ENCODE peak calls at places on chromosomes 6 and 20, in four cellular contexts. Y is AG04450, D is lower lobe of right lung, G is cardiac fibroblast. U is an unnamed sample.

GRCh38 chr6:169724554-169725269 is 412 bp upstream of the PHF10 start:
- DNase-seq in Y (no peak), G (peak; percentile 47), D (peak; percentile 62), U (no peak)

GRCh38 chr20:57659131-57659788 is 39.0 kb upstream of the ZBP1 start:
- DNase-seq in G (no peak), Y (no peak), D (peak; percentile 36), U (no peak)

GRCh38 chr6:5865492-5866031 is 141.2 kb downstream of the NRN1 start:
- DNase-seq in Y (no peak), G (no peak), D (no peak), U (no peak)

GRCh38 chr20:25042531-25043498 is 15.1 kb downstream of the ACSS1 start:
- DNase-seq in D (peak; percentile 89), Y (no peak), G (no peak), U (no peak)

GRCh38 chr6:49326337-49326736 is 136.7 kb downstream of the MMUT start:
- DNase-seq in G (peak; percentile 88), Y (no peak), D (no peak), U (peak; percentile 70)

GRCh38 chr6:147508871-147509608 is 550 bp downstream of the SAMD5 start:
- DNase-seq in D (no peak), Y (no peak), G (no peak), U (no peak)

GRCh38 chr6:33008944-33009861 is at the start of gene HLA-DOA:
- DNase-seq in Y (no peak), G (peak; percentile 9), D (no peak), U (no peak)

GRCh38 chr6:148887181-148887580 is 140.4 kb downstream of the UST start:
- DNase-seq in G (no peak), D (no peak), Y (no peak), U (no peak)

GRCh38 chr6:159726196-159726917 is 949 bp upstream of the WTAP start:
- DNase-seq in Y (no peak), G (no peak), D (no peak), U (no peak)

GRCh38 chr6:148954934-148955915 is 208.4 kb downstream of the UST start:
- DNase-seq in G (peak; percentile 57), Y (no peak), D (no peak), U (no peak)

GRCh38 chr6:43970068-43970912 is 157.0 kb downstream of the MRPL14 start:
- DNase-seq in D (no peak), Y (no peak), G (no peak), U (no peak)

GRCh38 chr6:42417641-42418112 is 34.0 kb downstream of the TRERF1 start:
- DNase-seq in Y (no peak), G (peak; percentile 44), D (no peak), U (no peak)

GRCh38 chr6:12065321-12066140 is 53.4 kb downstream of the HIVEP1 start:
- DNase-seq in D (peak; percentile 56), Y (no peak), G (no peak), U (no peak)

DNA sequence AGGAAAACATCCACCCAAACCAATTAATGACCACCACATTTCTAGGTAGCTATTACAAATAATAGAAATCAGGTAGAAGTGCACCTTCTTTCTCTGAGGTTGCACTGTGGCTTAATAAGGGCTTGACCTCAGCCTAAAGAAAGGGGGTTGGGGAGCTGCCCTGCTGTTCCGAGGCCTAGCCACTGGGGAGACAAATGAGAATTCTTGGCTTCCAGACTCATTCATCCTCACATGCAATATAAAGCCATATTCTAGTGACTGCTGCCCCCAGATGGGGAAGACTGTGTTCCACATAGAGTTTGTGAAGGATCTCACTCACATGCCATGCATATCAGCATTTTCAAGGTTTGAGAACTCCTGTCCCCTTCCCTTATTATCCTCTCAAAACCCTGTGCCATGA is 22.9 kb downstream of the SAYSD1 start:
- DNase-seq in Y (no peak), G (no peak), D (no peak), U (no peak)
- TF ChIP-seq CTCF in Y (no peak), G (no peak), D (no peak), U (no peak)

GRCh38 chr20:49563015-49563980 is 4.6 kb downstream of the PTGIS start:
- DNase-seq in Y (no peak), D (no peak), G (no peak), U (no peak)

GRCh38 chr20:49568491-49569151 is 684 bp upstream of the PTGIS start:
- DNase-seq in D (no peak), G (peak; percentile 76), Y (no peak), U (no peak)

GRCh38 chr20:49569403-49570115 is 1.6 kb upstream of the PTGIS start:
- DNase-seq in Y (no peak), D (no peak), G (peak; percentile 66), U (no peak)

GRCh38 chr20:49567421-49568256 is at the start of gene PTGIS:
- DNase-seq in G (peak; percentile 33), D (no peak), Y (no peak), U (no peak)

DNA sequence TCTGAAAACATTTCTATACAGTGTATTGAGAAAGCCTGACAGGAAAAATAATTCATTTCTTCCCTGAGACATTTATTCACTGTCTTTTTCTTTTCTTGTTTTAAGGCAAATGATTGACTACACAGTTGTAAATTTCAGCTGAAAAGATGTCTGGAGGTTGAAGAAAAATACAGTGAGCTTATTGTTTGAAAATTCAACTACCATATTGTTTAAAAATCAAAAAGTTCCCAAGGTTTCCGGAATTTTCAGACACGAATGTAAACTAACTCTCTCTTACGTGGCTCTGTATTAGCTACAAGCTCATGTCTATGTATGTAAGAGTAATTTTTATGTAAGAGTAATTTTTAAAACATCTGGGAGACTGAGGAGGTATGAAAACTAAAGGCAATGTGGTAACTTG is 1.5 kb downstream of the PTGIS start:
- DNase-seq in Y (no peak), D (no peak), G (no peak), U (no peak)
- H3K4me3 ChIP-seq in Y (peak overlapping the region; percentile 38), D (peak overlapping the region; percentile 55), G (no peak overlapping the region), U (peak overlapping the region; percentile 54)

DNA sequence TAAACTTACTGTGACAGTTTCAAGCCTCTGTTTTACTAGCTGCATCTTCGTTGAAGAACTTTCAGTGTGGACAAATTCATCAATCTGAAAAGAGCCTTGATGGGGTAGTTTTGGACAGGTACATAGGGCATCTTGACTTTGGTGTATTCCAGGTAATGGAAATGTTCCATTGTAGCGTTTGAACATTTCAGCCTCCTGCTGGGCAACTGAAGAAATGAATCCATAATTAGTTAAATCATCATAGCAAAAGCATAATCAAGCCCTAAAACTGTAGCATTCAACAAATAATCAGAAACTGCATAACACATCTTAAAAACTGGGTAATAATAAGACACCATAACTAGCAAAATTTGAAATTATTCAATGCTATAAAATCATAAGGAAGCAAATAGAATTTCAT is 86.2 kb downstream of the AHI1 start:
- DNase-seq in Y (no peak), G (peak; percentile 6), D (no peak), U (no peak)
- TF ChIP-seq CTCF in Y (peak; percentile 46), G (peak; percentile 22), D (no peak), U (peak; percentile 25)

DNA sequence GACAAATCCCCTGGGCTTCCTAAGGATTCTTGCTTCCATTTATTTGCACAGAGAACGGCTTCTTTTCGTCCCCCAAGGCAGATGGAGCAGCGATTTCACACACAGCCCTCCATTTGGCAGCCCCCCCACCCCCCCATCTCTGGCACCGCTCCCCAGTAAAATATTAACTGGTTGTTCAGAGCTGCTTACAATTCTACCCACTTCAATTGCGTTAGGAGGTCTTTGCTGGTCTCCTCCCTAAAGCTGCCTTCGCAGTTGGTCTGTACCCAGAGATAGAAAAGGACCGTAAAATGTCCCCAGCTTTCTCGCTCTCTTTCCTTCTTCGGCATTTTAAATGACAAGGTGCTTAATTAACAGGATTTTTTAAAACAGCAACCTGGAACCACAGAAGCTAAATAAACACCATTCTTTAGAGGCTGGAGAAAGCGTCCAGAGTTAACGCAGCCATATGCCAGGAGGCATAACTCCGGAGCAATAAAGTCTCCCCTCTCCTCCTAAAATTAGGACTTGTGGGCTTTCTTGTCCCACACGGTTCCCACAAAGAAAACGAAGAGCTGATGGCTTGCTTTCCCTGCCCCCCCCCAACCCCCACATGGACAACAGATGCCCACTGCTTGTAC is 1.7 kb upstream of the ZMYND8 start:
- DNase-seq in G (no peak), D (no peak), Y (no peak), U (no peak)
- H3K4me3 ChIP-seq in G (no peak overlapping the region), D (peak overlapping the region; percentile 36), Y (no peak overlapping the region), U (no peak overlapping the region)

DNA sequence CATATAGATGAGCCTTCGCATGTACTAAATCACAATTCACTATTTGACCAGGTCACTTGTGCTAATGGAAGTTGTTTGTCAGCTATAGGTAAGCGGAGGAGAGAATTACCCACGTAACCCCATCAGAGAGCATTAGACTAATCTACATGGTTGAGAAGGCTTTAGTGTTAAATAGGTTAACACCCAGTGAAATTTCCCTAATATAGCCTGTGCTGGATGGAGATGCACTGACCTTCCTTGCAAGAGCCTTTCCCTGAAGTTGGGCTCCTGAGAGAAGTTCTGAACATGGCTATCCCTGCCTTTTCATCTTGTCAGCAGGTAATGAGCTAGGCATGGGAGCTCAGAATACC is 78.1 kb downstream of the TNFAIP3 start:
- DNase-seq in G (no peak), D (no peak), Y (no peak), U (no peak)
- TF ChIP-seq CTCF in G (no peak), D (no peak), Y (no peak), U (no peak)

GRCh38 chr6:36832313-36832712 is 6.9 kb downstream of the CPNE5 start:
- DNase-seq in G (no peak), Y (no peak), D (no peak), U (no peak)

GRCh38 chr6:36836091-36836770 is 3.0 kb downstream of the CPNE5 start:
- DNase-seq in Y (no peak), D (no peak), G (no peak), U (no peak)

GRCh38 chr6:36836771-36837339 is 2.4 kb downstream of the CPNE5 start:
- DNase-seq in G (no peak), Y (no peak), D (no peak), U (no peak)

GRCh38 chr6:36833182-36833789 is 6.0 kb downstream of the CPNE5 start:
- DNase-seq in G (no peak), D (no peak), Y (no peak), U (no peak)

GRCh38 chr6:36834576-36835293 is 4.5 kb downstream of the CPNE5 start:
- DNase-seq in D (no peak), Y (no peak), G (no peak), U (no peak)
- H3K4me3 ChIP-seq in D (no peak overlapping the region), Y (no peak overlapping the region), G (no peak overlapping the region), U (no peak overlapping the region)

U was measured in retinal pigment epithelial cell.